ENCODE peak calls at places on chromosomes 16 and 17, in nine cellular contexts. J, F, X, K, S, M, V, A and Y are unnamed samples.

GRCh38 chr16:29926675-29927522 is 873 bp upstream of the KCTD13 start:
- DNase-seq in M (no peak), V (no peak), K (peak), F (peak), X (peak), A (no peak), S (peak), J (no peak), Y (no peak)

GRCh38 chr16:68528686-68529379 is 10.3 kb upstream of the ZFP90 start:
- DNase-seq in A (no peak), V (peak), F (peak), S (peak), J (peak), M (peak), X (peak), K (peak), Y (peak)

GRCh38 chr16:84791088-84791487 is 28.7 kb upstream of the CRISPLD2 start:
- DNase-seq in S (no peak), M (no peak), J (no peak), A (no peak), V (no peak), K (no peak), X (no peak), F (no peak), Y (no peak)

GRCh38 chr17:49762148-49762941 is 1.6 kb downstream of the FAM117A start:
- DNase-seq in M (no peak), X (no peak), F (no peak), J (no peak), K (no peak), S (no peak), A (no peak), V (no peak), Y (no peak)

GRCh38 chr17:57215317-57215716 is 41.0 kb upstream of the MSI2 start:
- DNase-seq in M (peak), K (no peak), J (no peak), A (no peak), S (no peak), V (peak), F (no peak), X (no peak), Y (no peak)

GRCh38 chr16:19410435-19411153 is 7.1 kb upstream of the TMC5 start:
- DNase-seq in M (peak), J (peak), A (no peak), S (peak), V (no peak), F (peak), X (no peak), K (no peak), Y (no peak)

GRCh38 chr17:12024332-12024731 is 3.7 kb downstream of the MAP2K4 start:
- DNase-seq in K (no peak), A (no peak), S (no peak), V (no peak), J (no peak), F (no peak), X (no peak), M (no peak), Y (no peak)

GRCh38 chr17:76957600-76958464 is 89.6 kb downstream of the MGAT5B start:
- DNase-seq in A (no peak), F (no peak), K (no peak), X (no peak), J (no peak), M (no peak), V (no peak), S (no peak), Y (no peak)

GRCh38 chr17:10526517-10526916 is 8.2 kb upstream of the MYH1 start:
- DNase-seq in K (no peak), F (no peak), S (no peak), V (no peak), J (no peak), X (no peak), M (no peak), A (no peak), Y (no peak)

GRCh38 chr16:1403036-1403435 is 11.5 kb downstream of the UNKL start:
- DNase-seq in A (no peak), S (no peak), K (no peak), V (no peak), X (no peak), F (no peak), M (no peak), J (no peak), Y (no peak)
- TF ChIP-seq POLR2A in A (no peak), S (no peak), K (no peak), V (no peak), X (no peak), F (no peak), M (no peak), J (no peak), Y (no peak)

DNA sequence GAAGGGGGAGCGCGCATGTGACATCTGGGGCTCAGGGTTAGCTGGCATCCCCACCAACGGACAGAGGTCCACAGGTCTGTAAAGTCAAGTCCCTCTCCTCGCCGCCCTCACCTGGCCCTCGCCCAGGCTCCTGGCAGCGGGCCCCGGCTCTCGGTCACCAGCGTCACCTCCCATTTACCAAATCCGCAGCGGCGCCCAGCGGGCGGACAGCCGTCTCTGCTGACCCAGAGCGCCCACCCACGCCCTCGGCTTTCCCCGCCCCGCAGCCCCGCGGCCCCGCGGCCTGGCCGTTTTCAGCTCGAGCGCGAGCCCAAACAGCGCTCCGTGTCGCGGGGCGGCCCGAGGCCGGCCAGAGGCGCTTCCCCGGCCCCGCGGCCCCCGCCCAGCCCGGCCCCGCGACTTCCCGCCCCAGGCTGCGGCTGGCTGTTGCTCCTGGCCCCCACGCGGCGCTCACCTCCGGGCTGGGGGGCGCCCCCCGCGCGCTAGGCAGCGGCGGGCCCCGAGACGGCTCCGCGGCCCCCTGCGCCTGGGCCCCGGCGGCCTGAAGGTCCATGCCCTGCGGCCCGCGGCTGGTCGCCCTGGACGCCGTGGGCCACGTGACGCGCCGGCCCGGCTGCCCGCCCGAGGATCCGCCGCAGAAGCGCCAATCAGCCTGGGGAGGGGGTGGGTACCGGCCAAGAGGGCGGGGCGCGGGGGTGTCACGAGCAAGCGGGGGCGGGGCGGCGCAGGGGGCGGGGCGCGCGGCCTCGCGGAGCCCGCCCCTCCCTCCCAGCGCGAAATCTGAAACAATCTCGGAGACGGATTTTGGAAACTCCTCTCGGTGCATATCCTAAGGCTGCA is at the start of gene COPRS:
- DNase-seq in M (peak), V (peak), J (peak), S (peak), K (peak), A (no peak), X (peak), F (peak), Y (peak)
- TF ChIP-seq POLR2A in M (no peak), V (no peak), J (peak), S (no peak), K (peak), A (no peak), X (peak), F (no peak), Y (no peak)

DNA sequence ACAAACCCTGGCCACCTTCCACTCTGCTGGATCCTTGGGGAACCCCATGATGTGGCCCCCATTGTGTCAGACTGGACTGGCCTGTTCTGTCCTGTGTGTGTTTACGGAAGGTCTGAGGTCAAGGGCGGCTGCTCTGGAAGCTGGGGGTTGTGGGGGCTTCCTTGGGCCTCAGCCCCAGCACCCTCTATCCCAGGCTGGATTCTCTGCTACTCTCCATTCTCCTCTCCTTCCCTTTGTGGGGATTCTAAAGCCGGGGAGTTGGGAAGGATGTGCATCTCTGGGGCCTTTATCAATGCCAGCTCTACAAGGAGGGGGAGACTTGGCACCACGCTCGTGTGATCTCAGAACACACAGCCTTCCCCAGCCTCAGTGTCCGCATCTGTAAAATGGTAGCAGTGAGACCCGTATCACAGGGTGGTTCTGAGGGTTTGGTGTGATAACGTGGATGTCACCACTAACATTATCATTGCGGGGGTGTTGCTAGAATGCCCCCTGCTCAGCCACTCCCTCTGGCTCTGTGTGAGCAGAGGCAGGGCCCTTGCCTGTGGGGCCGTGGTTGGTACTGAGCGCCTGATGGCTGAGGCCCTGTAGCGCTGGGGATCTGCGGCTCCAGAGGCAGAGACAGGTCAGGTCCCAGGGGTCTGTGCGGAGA is 18.1 kb downstream of the ADGRG1 start:
- DNase-seq in K (no peak), F (no peak), X (no peak), J (no peak), S (no peak), M (no peak), V (no peak), A (no peak), Y (no peak)
- TF ChIP-seq POLR2A in K (no peak), F (no peak), X (no peak), J (no peak), S (no peak), M (no peak), V (no peak), A (no peak), Y (no peak)

DNA sequence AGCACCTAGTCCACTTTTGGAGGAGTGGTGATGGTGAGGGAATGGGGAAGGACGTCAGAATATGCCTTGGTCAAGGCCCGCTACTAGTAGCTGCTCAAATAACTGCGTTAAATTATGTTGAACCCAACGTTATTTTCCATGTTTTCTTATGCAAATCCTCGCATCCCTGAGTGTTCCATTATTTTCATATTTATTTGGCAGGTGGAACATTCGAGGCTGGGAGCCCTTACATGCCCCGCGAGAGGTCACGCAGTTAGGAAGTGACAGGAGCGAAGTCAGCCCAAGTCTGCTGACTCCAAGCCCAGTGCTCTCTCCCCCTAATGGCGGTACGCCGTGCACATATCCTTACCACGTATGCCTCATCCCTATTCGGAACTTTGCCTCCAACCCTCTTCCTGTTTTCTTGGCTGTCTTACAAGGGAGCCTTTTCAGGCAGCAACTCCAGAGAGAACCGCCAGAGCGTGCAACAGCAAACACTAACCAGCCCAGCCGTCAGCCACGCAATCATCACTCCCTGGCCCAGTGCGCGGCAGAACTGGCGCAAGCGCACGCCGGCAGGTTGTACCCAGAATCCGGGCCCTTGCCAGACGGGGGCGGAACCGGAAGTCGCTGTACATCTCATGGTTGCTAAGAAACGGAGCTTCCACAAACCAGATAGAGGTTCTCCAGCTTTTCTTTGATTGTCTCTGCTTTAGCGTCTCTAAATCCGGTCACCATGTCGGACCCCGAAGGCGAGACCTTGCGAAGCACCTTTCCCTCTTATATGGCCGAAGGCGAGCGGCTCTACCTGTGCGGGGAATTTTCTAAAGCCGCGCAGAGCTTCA is at the start of gene ODAD4:
- DNase-seq in S (peak), K (peak), X (peak), M (peak), V (peak), F (peak), A (peak), J (peak), Y (peak)
- TF ChIP-seq POLR2A in S (peak), K (peak), X (peak), M (peak), V (peak), F (peak), A (no peak), J (peak), Y (no peak)

GRCh38 chr16:9366048-9366969 is 274.9 kb downstream of the HAPSTR1 start:
- DNase-seq in F (peak), S (no peak), J (no peak), X (no peak), K (no peak), A (peak), V (no peak), M (no peak), Y (no peak)
- TF ChIP-seq POLR2A in F (no peak), S (no peak), J (no peak), X (no peak), K (no peak), A (no peak), V (no peak), M (no peak), Y (no peak)

DNA sequence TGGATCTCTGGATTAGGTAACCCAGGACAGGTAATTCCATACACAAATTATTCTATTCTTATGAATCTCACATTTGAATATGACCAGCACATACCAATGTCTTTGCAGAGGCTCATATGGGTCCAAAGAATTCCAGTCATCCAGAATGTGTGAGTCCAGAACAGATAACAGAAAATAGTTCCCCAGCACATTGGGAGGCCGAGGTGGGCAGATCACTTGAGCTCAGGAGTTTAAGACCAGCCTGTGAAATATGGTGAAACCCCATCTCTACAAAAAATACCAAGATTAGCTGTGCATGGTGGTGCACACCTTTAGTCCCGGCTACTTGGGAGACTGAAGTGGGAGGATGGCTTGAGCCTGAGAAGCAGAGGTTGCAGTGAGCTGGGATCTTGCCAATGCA is 26.9 kb downstream of the HYDIN start:
- DNase-seq in K (no peak), V (no peak), X (no peak), A (no peak), M (no peak), F (no peak), S (no peak), J (no peak), Y (no peak)
- TF ChIP-seq POLR2A in K (no peak), V (no peak), X (no peak), A (no peak), M (no peak), F (no peak), S (no peak), J (no peak), Y (no peak)

DNA sequence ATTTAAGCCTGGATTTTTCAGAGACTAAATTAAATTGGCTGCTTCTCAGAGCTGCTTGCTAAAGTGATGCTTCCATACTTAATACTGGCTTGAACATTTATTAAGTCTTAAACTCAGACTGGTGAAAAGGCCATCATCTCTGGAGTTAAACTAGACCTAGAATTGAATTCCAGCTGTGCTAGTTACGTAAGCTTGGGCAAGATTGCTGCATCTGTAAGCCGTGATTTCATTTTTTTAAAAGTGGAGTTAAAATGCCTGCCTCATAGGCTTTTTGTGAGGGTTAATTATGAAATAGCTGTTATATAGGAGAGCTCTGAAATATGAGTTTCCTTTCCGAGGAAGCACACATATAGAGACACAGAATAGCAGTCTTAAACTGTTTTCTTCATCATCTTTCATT is 84.7 kb downstream of the VAT1L start:
- DNase-seq in X (no peak), S (no peak), F (no peak), J (no peak), M (no peak), A (no peak), V (no peak), K (no peak), Y (no peak)
- TF ChIP-seq POLR2A in X (no peak), S (no peak), F (no peak), J (no peak), M (no peak), A (no peak), V (no peak), K (no peak), Y (no peak)